ENCODE peak calls at places on chromosomes 11 and 22, in six cellular contexts. L is CD4-positive, alpha-beta T cell; D is stimulated activated CD4-positive, alpha-beta T cell treated with anti-CD3 and anti-CD28 coated beads, Interleukin-12 subunit alpha, Interleukin-12 subunit beta, amount 100 ng/mL, for 4 hours; H is activated CD4-positive, alpha-beta T cell treated with anti-CD3 and anti-CD28 coated beads, Interleukin-2, amount 50 U/mL, for 4 hours; S is activated CD4-positive, CD25-positive, alpha-beta regulatory T cell; Q is GM04503. E is an unnamed sample.

GRCh38 chr22:18966748-18967147 is 30.7 kb upstream of the PRODH start:
- DNase-seq in Q (no peak), D (no peak), H (no peak), L (no peak), S (no peak), E (no peak)

GRCh38 chr11:114847599-114847998 is 169.3 kb downstream of the NXPE2 start:
- DNase-seq in D (no peak), L (no peak), S (no peak), Q (no peak), H (no peak), E (no peak)

GRCh38 chr22:45582236-45582954 is 79.7 kb downstream of the FBLN1 start:
- DNase-seq in H (no peak), S (no peak), D (no peak), Q (no peak), L (no peak), E (no peak)

GRCh38 chr11:1153951-1154487 is 3.7 kb upstream of the MUC5AC start:
- DNase-seq in Q (peak), H (no peak), D (no peak), L (peak), S (no peak), E (peak)

GRCh38 chr11:1073851-1074243 is 827 bp upstream of the MUC2 start:
- DNase-seq in H (no peak), S (no peak), Q (no peak), D (no peak), L (no peak), E (no peak)

GRCh38 chr11:103659138-103659734 is 377.2 kb upstream of the DDI1 start:
- DNase-seq in D (no peak), H (no peak), Q (no peak), L (no peak), S (no peak), E (no peak)

GRCh38 chr11:76783901-76784813 is 1.0 kb downstream of the TSKU start:
- DNase-seq in Q (no peak), H (no peak), D (no peak), L (no peak), S (no peak), E (no peak)

GRCh38 chr11:37306563-37306962 is 708.5 kb upstream of the RAG2 start:
- DNase-seq in H (no peak), L (no peak), S (no peak), D (no peak), Q (no peak), E (no peak)

E was measured in AG04449.